ENCODE peak calls at places on chromosomes 12 and 14, in five cellular contexts. G is transverse colon, U is adrenal gland, D is lower leg skin, I is endothelial cell of umbilical vein. X is an unnamed sample.

GRCh38 chr12:4117386-4118016 is 156.1 kb upstream of the CCND2 start:
- DNase-seq in G (peak; percentile 46), U (no peak), D (no peak), I (no peak), X (no peak)

GRCh38 chr14:89849931-89850330 is 104.6 kb downstream of the EFCAB11 start:
- DNase-seq in G (no peak), U (no peak), D (no peak), I (no peak), X (no peak)

GRCh38 chr12:125070661-125071390 is 5.6 kb downstream of the AACS start:
- DNase-seq in G (no peak), U (no peak), D (no peak), I (no peak), X (no peak)

GRCh38 chr12:6020930-6021329 is 75.9 kb upstream of the ANO2 start:
- DNase-seq in G (no peak), U (no peak), D (no peak), I (peak; percentile 60), X (no peak)

GRCh38 chr12:15677207-15677606 is 112.0 kb downstream of the EPS8 start:
- DNase-seq in G (no peak), U (no peak), D (no peak), I (no peak), X (no peak)

GRCh38 chr12:89413234-89413633 is 60.9 kb upstream of the DUSP6 start:
- DNase-seq in G (no peak), U (no peak), D (no peak), I (no peak), X (no peak)

GRCh38 chr12:118052324-118053070 is 8.5 kb downstream of the WSB2 start:
- DNase-seq in G (peak; percentile 86), U (peak; percentile 92), D (peak; percentile 72), I (peak; percentile 96), X (no peak)

GRCh38 chr14:36214476-36215216 is 38.1 kb upstream of the PTCSC3 start:
- DNase-seq in G (no peak), U (no peak), D (no peak), I (no peak), X (no peak)

GRCh38 chr14:92967346-92967926 is 44.5 kb downstream of the CHGA start:
- DNase-seq in G (no peak), U (no peak), D (no peak), I (no peak), X (no peak)

GRCh38 chr14:100391777-100392176 is 68.6 kb downstream of the SLC25A47 start:
- DNase-seq in G (no peak), U (no peak), D (no peak), I (no peak), X (no peak)

GRCh38 chr12:121590476-121591143 is 9.8 kb upstream of the KDM2B start:
- DNase-seq in G (no peak), U (peak; percentile 55), D (no peak), I (no peak), X (no peak)

GRCh38 chr12:105219261-105220018 is 16.5 kb downstream of the APPL2 start:
- DNase-seq in G (no peak), U (no peak), D (no peak), I (no peak), X (no peak)

GRCh38 chr14:23028800-23029199 is 5.9 kb downstream of the PSMB5 start:
- DNase-seq in G (no peak), U (no peak), D (no peak), I (no peak), X (no peak)

GRCh38 chr14:87869619-87870583 is 123.1 kb downstream of the GALC start:
- DNase-seq in G (no peak), U (no peak), D (no peak), I (no peak), X (peak; percentile 2)

GRCh38 chr12:107302649-107303386 is 209.5 kb upstream of the CRY1 start:
- DNase-seq in G (no peak), U (no peak), D (no peak), I (no peak), X (no peak)

GRCh38 chr12:62600038-62600437 is 133.4 kb downstream of the MON2 start:
- DNase-seq in G (no peak), U (no peak), D (no peak), I (no peak), X (peak; percentile 14)

GRCh38 chr12:121817648-121818043 is 13.8 kb downstream of the SETD1B start:
- DNase-seq in G (no peak), U (no peak), D (no peak), I (no peak), X (no peak)

GRCh38 chr12:31000751-31001150 is 72.9 kb upstream of the DDX11 start:
- DNase-seq in G (no peak), U (no peak), D (no peak), I (peak; percentile 65), X (no peak)

GRCh38 chr12:95605087-95605486 is 53.8 kb upstream of the USP44 start:
- DNase-seq in G (no peak), U (no peak), D (no peak), I (peak; percentile 90), X (no peak)

GRCh38 chr14:100012478-100012925 is 52.7 kb upstream of the EVL start:
- DNase-seq in G (no peak), U (no peak), D (no peak), I (peak; percentile 40), X (no peak)

GRCh38 chr12:124633954-124634352 is 66.5 kb upstream of the NCOR2 start:
- DNase-seq in G (no peak), U (no peak), D (no peak), I (no peak), X (no peak)

GRCh38 chr12:56411781-56412639 is 37.2 kb downstream of the TIMELESS start:
- DNase-seq in G (no peak), U (no peak), D (no peak), I (peak; percentile 15), X (no peak)

GRCh38 chr12:5588231-5588995 is 156.5 kb downstream of the NTF3 start:
- DNase-seq in G (no peak), U (no peak), D (no peak), I (no peak), X (no peak)

GRCh38 chr14:104221636-104222375 is 83.4 kb downstream of the KIF26A start:
- DNase-seq in G (no peak), U (peak; percentile 86), D (no peak), I (no peak), X (no peak)

GRCh38 chr12:59626382-59626781 is 30.6 kb downstream of the SLC16A7 start:
- DNase-seq in G (no peak), U (no peak), D (no peak), I (peak; percentile 12), X (no peak)

DNA sequence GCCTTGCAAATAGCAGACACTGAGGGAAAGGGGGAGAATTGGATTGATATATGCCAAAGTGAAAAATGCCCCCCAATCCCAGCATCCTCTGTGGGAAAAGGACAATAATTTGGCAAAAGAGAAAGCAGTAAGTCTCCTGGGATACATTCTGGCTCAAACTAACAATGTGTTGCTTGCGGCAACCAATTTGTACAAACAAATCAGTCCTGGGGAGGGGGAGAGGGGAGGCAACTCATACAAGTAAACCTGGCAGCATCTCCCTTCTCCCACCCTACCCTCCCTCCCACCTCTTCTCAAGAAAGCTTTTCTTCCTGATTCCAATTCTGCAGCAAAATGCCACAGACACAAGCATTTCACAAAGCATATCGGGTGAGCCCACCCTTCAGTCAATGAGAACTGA is 57.0 kb downstream of the STON2 start:
- DNase-seq in G (no peak), U (no peak), D (no peak), I (no peak), X (no peak)
- TF ChIP-seq POLR2A in G (no peak), U (no peak), D (no peak), I (no peak), X (no peak)

DNA sequence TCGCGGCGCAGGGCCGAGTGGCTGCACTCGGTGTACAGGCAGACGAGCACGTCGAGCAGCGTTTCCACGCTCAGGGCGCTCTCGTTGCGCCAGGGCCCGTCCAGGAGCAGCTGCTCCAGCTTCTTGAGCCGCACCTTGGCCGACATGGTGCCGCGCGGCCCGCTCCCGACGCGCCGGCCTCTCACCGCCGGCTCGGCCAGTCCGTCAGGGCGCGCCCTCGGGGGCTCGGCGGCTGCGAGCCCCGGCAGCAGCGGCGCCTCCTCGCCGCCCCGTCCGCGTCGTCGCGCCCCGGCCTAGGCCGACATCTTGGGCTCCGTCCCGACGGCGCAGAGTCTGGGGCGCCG is 349 bp downstream of the CDC42BPB start:
- DNase-seq in G (no peak), U (no peak), D (no peak), I (peak; percentile 32), X (no peak)
- TF ChIP-seq POLR2A in G (no peak), U (no peak), D (no peak), I (peak; percentile 53), X (no peak)

GRCh38 chr14:69877492-69877891 is 1.7 kb upstream of the SMOC1 start:
- DNase-seq in G (no peak), U (no peak), D (no peak), I (peak; percentile 33), X (peak; percentile 34)

GRCh38 chr14:69880851-69881250 is 1.6 kb downstream of the SMOC1 start:
- DNase-seq in G (no peak), U (no peak), D (no peak), I (no peak), X (no peak)

GRCh38 chr14:69880051-69880487 is 853 bp downstream of the SMOC1 start:
- DNase-seq in G (no peak), U (no peak), D (no peak), I (no peak), X (no peak)

GRCh38 chr14:69878251-69878650 is 965 bp upstream of the SMOC1 start:
- DNase-seq in G (no peak), U (no peak), D (no peak), I (no peak), X (no peak)

DNA sequence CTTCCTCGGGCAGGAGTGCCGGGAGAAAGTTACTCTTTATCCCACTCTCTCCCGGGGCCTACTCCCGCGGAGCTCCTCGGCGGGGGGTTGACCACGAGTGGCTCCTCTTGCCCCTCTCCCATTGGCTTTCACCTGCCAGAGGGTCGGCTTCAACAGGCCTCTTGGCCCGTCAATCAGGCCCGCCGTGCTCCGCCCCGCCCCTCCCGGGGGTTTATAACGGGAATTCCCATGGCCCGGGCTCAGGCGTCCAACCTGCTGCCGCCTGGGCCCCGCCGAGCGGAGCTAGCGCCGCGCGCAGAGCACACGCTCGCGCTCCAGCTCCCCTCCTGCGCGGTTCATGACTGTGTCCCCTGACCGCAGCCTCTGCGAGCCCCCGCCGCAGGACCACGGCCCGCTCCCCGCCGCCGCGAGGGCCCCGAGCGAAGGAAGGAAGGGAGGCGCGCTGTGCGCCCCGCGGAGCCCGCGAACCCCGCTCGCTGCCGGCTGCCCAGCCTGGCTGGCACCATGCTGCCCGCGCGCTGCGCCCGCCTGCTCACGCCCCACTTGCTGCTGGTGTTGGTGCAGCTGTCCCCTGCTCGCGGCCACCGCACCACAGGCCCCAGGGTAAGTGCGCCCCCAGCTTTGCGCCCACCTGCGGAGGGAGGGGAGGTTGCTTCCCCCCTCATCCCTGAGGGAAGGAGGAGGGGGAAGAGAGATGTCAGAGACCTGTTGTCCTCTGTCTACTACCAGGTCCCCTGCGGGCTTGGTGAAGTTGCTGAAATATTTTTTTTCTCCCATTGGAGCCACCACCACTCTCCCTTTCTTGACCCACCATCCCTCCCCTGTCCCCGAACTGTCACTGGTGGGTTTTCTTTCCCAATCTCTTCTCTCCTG is at the start of gene SMOC1:
- DNase-seq in G (peak; percentile 65), U (peak; percentile 61), D (no peak), I (peak; percentile 57), X (no peak)
- TF ChIP-seq POLR2A in G (no peak), U (peak; percentile 41), D (no peak), I (no peak), X (no peak)

DNA sequence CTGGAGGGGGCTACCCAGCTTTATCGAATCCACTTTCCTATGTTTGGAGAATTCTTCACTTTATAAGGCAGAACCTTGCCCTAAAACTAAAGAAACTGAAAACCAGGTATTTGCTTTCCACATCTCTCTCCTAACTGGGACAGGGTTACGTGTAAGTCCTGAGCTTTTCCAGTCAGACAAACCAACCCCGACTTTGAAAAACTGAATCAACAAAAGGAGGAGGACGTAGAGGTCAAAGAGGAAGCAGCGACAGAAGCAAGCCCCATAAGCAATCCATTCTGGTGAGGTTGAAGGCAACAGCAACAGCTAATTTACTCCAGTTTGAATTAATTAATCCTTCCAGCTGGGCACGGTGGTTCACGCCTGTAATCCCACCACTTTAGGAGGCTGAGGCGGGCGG is 47.2 kb downstream of the LRP6 start:
- DNase-seq in G (no peak), U (no peak), D (no peak), I (no peak), X (no peak)
- TF ChIP-seq POLR2A in G (no peak), U (no peak), D (no peak), I (no peak), X (no peak)

X was measured in erythroblast.